ENCODE peak calls at places on chromosomes 13 and 19, in four cellular contexts. B is body of pancreas, C is GM04503, U is WERI-Rb-1. X is an unnamed sample.

GRCh38 chr13:100954430-100955361 is 280.1 kb upstream of the TMTC4 start:
- DNase-seq in B (no peak), C (no peak), U (no peak), X (no peak)

GRCh38 chr13:99812611-99813010 is 159.0 kb downstream of the ZIC5 start:
- DNase-seq in B (peak), C (peak), U (no peak), X (no peak)

GRCh38 chr13:49098198-49098597 is 121.9 kb upstream of the MLNR start:
- DNase-seq in B (no peak), C (peak), U (no peak), X (no peak)

GRCh38 chr13:31706105-31706504 is 33.2 kb upstream of the RXFP2 start:
- DNase-seq in B (no peak), C (no peak), U (no peak), X (no peak)

GRCh38 chr13:71115301-71115700 is 751.7 kb downstream of the DACH1 start:
- DNase-seq in B (no peak), C (no peak), U (no peak), X (no peak)

GRCh38 chr13:30796132-30796832 is 60.9 kb downstream of the ALOX5AP start:
- DNase-seq in B (no peak), C (peak), U (no peak), X (no peak)

GRCh38 chr13:74550039-74550438 is 415.8 kb upstream of the KLF12 start:
- DNase-seq in B (no peak), C (peak), U (no peak), X (no peak)

GRCh38 chr13:110306960-110307696 is at the start of the genes COL4A1 and COL4A2:
- DNase-seq in B (peak), C (no peak), U (peak), X (peak)

GRCh38 chr19:4979211-4979807 is 10.4 kb downstream of the KDM4B start:
- DNase-seq in B (no peak), C (no peak), U (no peak), X (no peak)

GRCh38 chr19:10288662-10289166 is 1.0 kb upstream of the ICAM5 start:
- DNase-seq in B (no peak), C (no peak), U (peak), X (no peak)

GRCh38 chr13:67075239-67075638 is 154.9 kb downstream of the PCDH9 start:
- DNase-seq in B (no peak), C (no peak), U (no peak), X (no peak)

GRCh38 chr19:664913-665443 is 2.0 kb upstream of the RNF126 start:
- DNase-seq in B (peak), C (no peak), U (peak), X (peak)

GRCh38 chr19:34336781-34337271 is 28.2 kb upstream of the GPI start:
- DNase-seq in B (peak), C (no peak), U (no peak), X (no peak)

GRCh38 chr13:87058786-87059329 is 612.3 kb upstream of the SLITRK5 start:
- DNase-seq in B (no peak), C (no peak), U (no peak), X (no peak)

GRCh38 chr19:38425810-38426466 is at the start of gene RASGRP4:
- DNase-seq in B (no peak), C (no peak), U (no peak), X (no peak)

GRCh38 chr13:68056816-68057710 is 826.9 kb upstream of the PCDH9 start:
- DNase-seq in B (no peak), C (no peak), U (no peak), X (no peak)